ENCODE peak calls at places on chromosomes 6 and 20, in four cellular contexts. S is heart right ventricle, X is body of pancreas, M is neural progenitor cell. Q is an unnamed sample.

GRCh38 chr6:150681992-150682391 is 82.3 kb downstream of the PLEKHG1 start:
- DNase-seq in X (no peak), S (no peak), M (no peak), Q (no peak)

GRCh38 chr6:109772961-109773431 is 81.9 kb downstream of the FIG4 start:
- DNase-seq in X (peak; percentile 64), S (peak; percentile 62), M (no peak), Q (no peak)

GRCh38 chr6:38514399-38514798 is 125.3 kb downstream of the BTBD9 start:
- DNase-seq in S (no peak), X (no peak), M (no peak), Q (no peak)

GRCh38 chr20:49247792-49248191 is 28.6 kb downstream of the DDX27 start:
- DNase-seq in S (no peak), M (no peak), X (no peak), Q (no peak)

GRCh38 chr20:17542993-17543412 is 11.8 kb upstream of the BFSP1 start:
- DNase-seq in X (no peak), S (no peak), M (no peak), Q (no peak)

GRCh38 chr20:36098364-36098763 is 56.2 kb upstream of the EPB41L1 start:
- DNase-seq in S (no peak), M (no peak), X (peak; percentile 70), Q (no peak)

GRCh38 chr20:11891827-11892521 is 25.7 kb upstream of the BTBD3 start:
- DNase-seq in X (peak; percentile 73), S (peak; percentile 36), M (peak; percentile 95), Q (peak; percentile 58)

GRCh38 chr20:53322651-53323050 is 271.0 kb downstream of the ZNF217 start:
- DNase-seq in S (no peak), M (no peak), X (no peak), Q (no peak)

GRCh38 chr6:39330476-39330875 is 8.0 kb upstream of the KCNK16 start:
- DNase-seq in S (no peak), X (peak; percentile 64), M (no peak), Q (no peak)

GRCh38 chr20:19264191-19264590 is 51.7 kb downstream of the SLC24A3 start:
- DNase-seq in X (no peak), M (no peak), S (no peak), Q (no peak)

GRCh38 chr20:50224553-50225255 is 34.1 kb downstream of the CEBPB start:
- DNase-seq in M (no peak), X (peak; percentile 52), S (peak; percentile 50), Q (no peak)

GRCh38 chr6:44064089-44064947 is 62.9 kb downstream of the MRPL14 start:
- DNase-seq in X (peak; percentile 33), S (no peak), M (peak; percentile 31), Q (peak; percentile 69)
- H3K27ac ChIP-seq in X (no peak overlapping the region), S (peak overlapping the region; percentile 79), M (no peak overlapping the region), Q (no peak overlapping the region)

GRCh38 chr6:53174996-53175395 is 26.4 kb upstream of the GCM1 start:
- DNase-seq in X (peak; percentile 21), S (no peak), M (no peak), Q (no peak)

GRCh38 chr6:53180678-53181077 is 32.0 kb upstream of the GCM1 start:
- DNase-seq in M (no peak), X (no peak), S (no peak), Q (no peak)

GRCh38 chr6:53178837-53179432 is 30.3 kb upstream of the GCM1 start:
- DNase-seq in M (no peak), X (no peak), S (no peak), Q (no peak)

DNA sequence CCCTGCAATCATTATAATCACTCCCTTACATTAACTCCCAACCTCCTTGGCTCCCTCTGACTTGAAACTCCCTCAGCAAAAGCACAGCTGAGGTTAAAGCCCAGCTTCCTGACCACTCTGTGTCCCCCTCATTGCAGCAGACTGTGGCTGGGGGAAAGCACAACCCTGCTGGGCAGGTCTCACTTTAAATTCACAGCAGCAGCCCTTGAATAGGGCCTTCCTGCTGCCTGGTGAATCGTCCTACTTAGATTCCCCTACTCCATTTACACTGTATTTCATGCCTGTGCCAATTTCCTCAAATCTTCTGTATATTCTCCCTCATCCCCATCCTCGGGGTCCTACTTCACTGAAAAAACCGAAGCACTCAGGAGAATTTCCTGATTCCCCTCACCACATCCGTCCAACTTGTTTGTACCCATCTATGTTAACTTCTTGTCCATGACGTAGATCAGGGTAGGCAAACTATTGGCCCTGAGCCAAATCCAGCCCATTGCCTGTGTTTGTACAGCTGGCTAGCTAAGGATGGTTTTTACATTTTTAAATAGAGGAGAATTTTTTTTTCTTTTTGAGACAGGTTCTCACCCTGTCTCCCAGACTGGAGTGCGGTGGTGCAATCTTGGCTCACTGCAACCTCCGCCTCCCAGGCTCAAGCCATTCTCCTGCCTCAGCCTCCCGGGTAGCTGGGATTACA is 31.5 kb upstream of the GCM1 start:
- DNase-seq in S (peak; percentile 25), X (peak; percentile 77), M (no peak), Q (no peak)
- H3K27ac ChIP-seq in S (peak overlapping the region; percentile 41), X (no peak overlapping the region), M (no peak overlapping the region), Q (no peak overlapping the region)

GRCh38 chr6:108622601-108623335 is 62.1 kb downstream of the FOXO3 start:
- DNase-seq in X (no peak), S (no peak), M (no peak), Q (peak; percentile 25)
- H3K27ac ChIP-seq in X (peak overlapping the region; percentile 47), S (peak overlapping the region; percentile 39), M (no peak overlapping the region), Q (no peak overlapping the region)

GRCh38 chr20:13286052-13286451 is 65.0 kb downstream of the ISM1 start:
- DNase-seq in S (no peak), M (no peak), X (no peak), Q (no peak)
- H3K27ac ChIP-seq in S (no peak overlapping the region), M (no peak overlapping the region), X (no peak overlapping the region), Q (no peak overlapping the region)

GRCh38 chr6:4336778-4337442 is 201.5 kb upstream of the ECI2 start:
- DNase-seq in S (no peak), X (no peak), M (no peak), Q (no peak)
- H3K27ac ChIP-seq in S (no peak overlapping the region), X (no peak overlapping the region), M (no peak overlapping the region), Q (no peak overlapping the region)

DNA sequence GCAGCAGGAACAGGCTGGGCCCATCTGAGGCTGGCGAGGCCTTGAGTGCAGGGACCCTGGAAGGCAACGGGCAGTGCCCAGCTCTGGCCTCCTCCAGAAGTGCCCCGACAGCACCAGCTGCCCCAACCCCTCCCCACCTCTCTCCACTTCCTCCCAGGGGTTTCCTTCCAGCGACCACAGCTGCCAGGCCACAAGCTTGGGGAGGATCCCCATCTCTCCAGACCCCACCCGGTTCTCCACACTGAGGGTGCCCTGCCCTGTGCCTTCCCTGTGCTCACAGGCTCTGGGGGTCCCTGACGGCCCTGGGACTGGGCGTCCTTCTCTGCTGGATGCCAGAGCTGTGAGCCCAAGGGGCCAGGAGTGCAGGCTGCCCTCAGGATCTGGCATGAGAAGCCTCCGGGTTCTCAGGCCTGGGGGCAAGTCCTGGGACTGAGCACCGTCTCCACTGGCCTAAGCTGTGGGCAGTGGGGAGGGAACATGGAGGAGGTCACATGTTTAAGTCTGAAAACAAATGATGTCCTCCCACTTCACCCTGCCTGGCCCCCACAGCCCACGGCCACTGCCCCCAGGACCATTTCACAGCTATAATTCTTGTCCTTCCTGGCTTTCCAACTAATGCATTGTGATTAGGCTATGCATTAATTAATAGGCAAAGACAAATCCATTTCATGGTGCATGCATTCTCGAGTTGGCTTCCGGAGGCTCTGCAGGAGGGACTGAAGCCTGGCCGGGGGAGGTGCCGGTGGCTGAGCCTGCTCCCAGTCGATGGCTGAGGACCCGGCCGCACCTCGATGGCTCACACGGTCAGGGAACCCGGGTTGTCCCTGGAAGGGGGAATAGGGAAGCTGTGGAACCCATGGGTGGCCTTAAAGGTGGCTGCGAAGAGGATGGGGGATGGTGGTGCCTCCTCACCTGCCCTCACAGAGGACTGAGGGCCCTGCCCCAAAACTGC is 24.4 kb downstream of the BHLHE23 start:
- DNase-seq in X (no peak), M (no peak), S (no peak), Q (no peak)
- H3K27ac ChIP-seq in X (no peak overlapping the region), M (no peak overlapping the region), S (no peak overlapping the region), Q (peak overlapping the region; percentile 11)